ENCODE peak calls at places on chromosomes 6 and 20, in four cellular contexts. V, W, N and R are unnamed samples. For H3K4me1, the result is how much of the 10 kb centered on the place peaks cover.

GRCh38 chr6:108927927-108928326 is 79.7 kb downstream of the ARMC2 start:
- DNase-seq in V (no peak), W (no peak), N (no peak), R (no peak)

GRCh38 chr20:26167499-26167898 is 470.8 kb upstream of the ZNF337 start:
- DNase-seq in V (no peak), W (no peak), N (no peak), R (peak)

GRCh38 chr6:107565165-107565723 is 75.3 kb downstream of the SOBP start:
- DNase-seq in V (no peak), W (no peak), N (no peak), R (no peak)

GRCh38 chr20:44187763-44188709 is 1.0 kb upstream of the JPH2 start:
- DNase-seq in V (no peak), W (no peak), N (peak), R (no peak)

GRCh38 chr20:3705970-3706739 is 6.2 kb downstream of the SIGLEC1 start:
- DNase-seq in V (peak), W (no peak), N (no peak), R (no peak)

GRCh38 chr6:109901976-109902375 is 76.1 kb upstream of the GPR6 start:
- DNase-seq in V (no peak), W (no peak), N (no peak), R (no peak)

GRCh38 chr6:4614637-4615036 is 161.6 kb upstream of the CDYL start:
- DNase-seq in V (no peak), W (no peak), N (no peak), R (no peak)

GRCh38 chr6:151695181-151695580 is 112.3 kb upstream of the ESR1 start:
- DNase-seq in V (no peak), W (peak), N (no peak), R (no peak)

GRCh38 chr6:169439710-169440109 is 186.1 kb upstream of the THBS2 start:
- DNase-seq in V (no peak), W (no peak), N (no peak), R (no peak)

GRCh38 chr6:169931223-169931760 is 179.9 kb downstream of the ERMARD start:
- DNase-seq in V (peak), W (no peak), N (no peak), R (no peak)

GRCh38 chr20:47318596-47319516 is 37.6 kb downstream of the ZMYND8 start:
- DNase-seq in V (peak), W (peak), N (peak), R (peak)

GRCh38 chr6:124714728-124715127 is 247.5 kb upstream of the RNF217 start:
- DNase-seq in V (no peak), W (no peak), N (no peak), R (no peak)

GRCh38 chr20:35398660-35399144 is 13.1 kb downstream of the UQCC1 start:
- DNase-seq in V (no peak), W (no peak), N (no peak), R (no peak)

GRCh38 chr6:26124550-26125014 is 37.4 kb downstream of the HFE start:
- DNase-seq in V (no peak), W (no peak), N (no peak), R (no peak)

GRCh38 chr20:3687655-3688054 is 5.8 kb upstream of the ADAM33 start:
- DNase-seq in V (no peak), W (no peak), N (no peak), R (no peak)

GRCh38 chr20:41476013-41476441 is 109.4 kb upstream of the EMILIN3 start:
- DNase-seq in V (no peak), W (peak), N (no peak), R (no peak)

GRCh38 chr20:58551631-58552030 is 36.4 kb upstream of the APCDD1L start:
- DNase-seq in V (no peak), W (no peak), N (no peak), R (peak)

GRCh38 chr6:134830945-134831344 is 119.0 kb downstream of the ALDH8A1 start:
- DNase-seq in V (no peak), W (no peak), N (no peak), R (no peak)

GRCh38 chr6:99189823-99190721 is 159.4 kb downstream of the FAXC start:
- DNase-seq in V (no peak), W (no peak), N (no peak), R (no peak)

GRCh38 chr6:106255306-106255705 is 70.3 kb downstream of the ATG5 start:
- DNase-seq in V (no peak), W (no peak), N (no peak), R (no peak)

GRCh38 chr6:29908710-29909109 is 33.6 kb upstream of the HLA-A start:
- DNase-seq in V (no peak), W (no peak), N (no peak), R (no peak)

GRCh38 chr6:42777126-42777822 is 4.6 kb upstream of the BICRAL start:
- DNase-seq in V (no peak), W (no peak), N (no peak), R (peak)

GRCh38 chr6:135298455-135298854 is 117.3 kb downstream of the MYB start:
- DNase-seq in V (no peak), W (no peak), N (no peak), R (no peak)

GRCh38 chr20:47258745-47259695 is 97.5 kb downstream of the ZMYND8 start:
- DNase-seq in V (no peak), W (no peak), N (no peak), R (peak)

GRCh38 chr6:108848116-108848868 is at the start of gene ARMC2:
- DNase-seq in V (peak), W (peak), N (peak), R (peak)

GRCh38 chr20:53019464-53019863 is 47.3 kb downstream of the TSHZ2 start:
- DNase-seq in V (no peak), W (no peak), N (no peak), R (no peak)

GRCh38 chr6:111664565-111665039 is 58.9 kb upstream of the TRAF3IP2 start:
- DNase-seq in V (no peak), W (no peak), N (no peak), R (no peak)

GRCh38 chr6:111669326-111669725 is 63.6 kb upstream of the TRAF3IP2 start:
- DNase-seq in V (no peak), W (no peak), N (no peak), R (no peak)

GRCh38 chr6:111667921-111668320 is 62.2 kb upstream of the TRAF3IP2 start:
- DNase-seq in V (no peak), W (no peak), N (no peak), R (no peak)

GRCh38 chr6:111668410-111668809 is 62.7 kb upstream of the TRAF3IP2 start:
- DNase-seq in V (no peak), W (no peak), N (no peak), R (no peak)

DNA sequence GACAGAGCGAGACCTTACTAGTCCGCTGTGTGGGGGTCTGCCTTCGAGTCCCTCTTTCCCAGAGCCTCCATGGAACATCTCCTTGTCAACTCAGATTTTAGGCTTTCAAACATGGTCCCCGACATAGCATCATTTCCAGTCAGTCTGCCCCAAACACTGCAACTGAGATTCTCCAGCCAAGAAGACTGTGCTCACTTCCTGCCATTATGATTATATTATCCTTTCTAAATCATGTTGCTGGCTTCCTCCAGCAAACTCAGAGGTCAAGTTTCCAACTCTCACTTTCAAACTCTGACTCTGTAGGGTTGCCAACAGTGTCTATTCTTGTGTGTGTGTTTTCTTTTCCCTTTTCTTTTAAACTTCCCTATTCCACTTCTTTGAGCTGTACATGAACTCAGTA is 61.1 kb upstream of the TRAF3IP2 start:
- DNase-seq in V (no peak), W (no peak), N (no peak), R (no peak)
- H3K4me1 ChIP-seq in V (under half), W (under half), N (under half), R (under half)

GRCh38 chr6:69887026-69887425 is 20.7 kb downstream of the COL19A1 start:
- DNase-seq in V (no peak), W (no peak), N (no peak), R (no peak)

GRCh38 chr6:69887714-69888345 is 21.5 kb downstream of the COL19A1 start:
- DNase-seq in V (no peak), W (no peak), N (no peak), R (no peak)

GRCh38 chr6:69884231-69884630 is 17.9 kb downstream of the COL19A1 start:
- DNase-seq in V (no peak), W (no peak), N (no peak), R (no peak)

GRCh38 chr6:69883551-69883950 is 17.2 kb downstream of the COL19A1 start:
- DNase-seq in V (no peak), W (no peak), N (no peak), R (no peak)

DNA sequence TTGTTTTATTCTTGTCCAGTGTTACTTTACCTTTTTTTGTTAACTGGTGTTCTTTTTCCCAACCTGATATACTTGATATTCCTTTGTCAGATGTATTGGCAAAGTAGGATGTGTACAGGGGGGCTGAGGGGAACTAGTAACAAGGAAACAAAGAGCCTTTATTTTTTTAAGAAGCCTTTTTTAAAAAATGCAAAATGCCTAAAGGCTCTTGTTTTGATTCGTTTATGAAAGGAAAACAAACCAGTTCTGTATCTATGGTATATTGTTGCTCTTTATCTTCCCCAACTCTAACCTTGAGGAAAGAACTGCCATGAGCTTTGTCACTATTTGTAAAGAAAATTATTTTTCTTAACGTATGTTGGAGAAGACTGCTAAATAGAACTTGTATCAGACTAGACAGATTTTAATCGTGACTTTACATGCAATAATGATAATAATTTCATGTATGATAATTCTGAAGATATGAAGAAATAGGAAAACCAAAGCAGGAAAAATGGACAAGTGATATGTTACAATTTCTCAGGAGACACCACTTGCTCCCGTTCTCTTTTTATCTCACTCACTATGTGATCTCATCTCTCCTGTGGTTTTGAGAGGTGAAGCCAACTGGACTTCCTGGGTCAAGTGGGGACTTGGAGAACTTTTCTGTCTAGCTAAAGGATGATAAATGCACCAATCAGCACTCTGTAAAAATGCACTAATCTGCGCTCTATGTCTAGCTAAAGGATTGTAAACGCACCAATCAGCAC is 22.7 kb downstream of the COL19A1 start:
- DNase-seq in V (no peak), W (no peak), N (no peak), R (no peak)
- H3K4me1 ChIP-seq in V (under half), W (under half), N (under half), R (under half)

GRCh38 chr6:34274129-34274528 is 25.3 kb upstream of the SMIM29 start:
- DNase-seq in V (no peak), W (no peak), N (no peak), R (no peak)
- H3K4me1 ChIP-seq in V (under half), W (under half), N (under half), R (under half)

DNA sequence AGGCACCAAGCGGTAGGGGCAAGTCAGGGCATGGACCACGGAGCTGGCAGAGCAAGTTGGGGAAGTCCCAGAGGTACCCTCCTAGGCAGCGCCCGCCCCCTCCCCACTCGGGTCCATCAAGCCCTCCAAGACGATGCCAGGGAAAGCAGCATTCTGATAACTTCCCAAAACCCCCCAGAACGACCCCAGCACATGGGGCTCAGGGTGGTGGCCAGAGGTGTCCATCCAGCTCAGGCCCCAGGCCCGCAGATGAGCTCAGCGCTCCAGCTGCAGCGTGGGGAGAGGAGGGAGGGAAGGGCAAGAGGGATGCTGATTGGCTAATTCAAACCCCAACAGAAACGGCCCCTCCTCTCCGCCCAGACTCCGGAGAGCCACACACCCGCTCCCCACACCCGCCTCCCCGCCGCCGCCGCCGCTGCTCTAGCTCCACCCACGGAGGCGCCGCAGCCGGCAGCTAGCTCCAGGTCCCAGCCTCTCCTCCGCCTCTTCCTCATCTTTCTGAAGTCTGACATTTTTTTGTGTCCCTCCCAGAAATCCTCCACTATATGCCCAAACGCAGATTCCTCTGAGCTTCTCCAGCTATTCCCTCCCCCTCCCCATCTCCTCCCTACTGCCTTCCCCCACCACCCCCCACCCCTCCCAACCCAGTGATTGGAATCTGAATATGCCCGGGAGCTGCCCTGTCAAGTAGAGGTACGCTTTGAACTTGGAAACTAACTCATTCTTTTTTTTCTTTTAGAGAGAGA is 40.3 kb upstream of the TLDC2 start:
- DNase-seq in V (peak), W (peak), N (peak), R (peak)
- H3K4me1 ChIP-seq in V (half or more), W (under half), N (under half), R (half or more)

GRCh38 chr6:163529605-163530004 is 115.1 kb downstream of the QKI start:
- DNase-seq in V (no peak), W (no peak), N (no peak), R (peak)
- H3K4me1 ChIP-seq in V (half or more), W (under half), N (half or more), R (half or more)

DNA sequence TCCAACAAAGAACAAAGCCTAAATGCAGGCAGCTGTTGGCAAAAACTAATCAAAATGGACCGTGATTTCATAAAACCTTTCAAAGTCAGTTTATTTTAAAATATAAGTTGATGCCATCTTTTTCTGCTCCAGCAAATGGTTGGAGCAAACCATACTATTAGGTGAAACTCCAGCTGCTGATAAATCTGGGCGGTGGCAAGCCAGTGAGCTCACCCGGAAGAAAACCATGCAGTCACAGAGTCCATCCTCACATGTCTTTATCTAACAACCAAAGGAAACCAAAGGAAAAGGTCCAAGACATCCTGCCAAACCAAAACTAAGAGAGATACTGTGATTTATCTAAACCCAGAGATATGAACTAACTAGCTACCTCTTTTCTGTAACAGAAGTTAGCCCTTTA is 72.6 kb downstream of the HIVEP2 start:
- DNase-seq in V (no peak), W (no peak), N (no peak), R (no peak)
- H3K4me1 ChIP-seq in V (half or more), W (under half), N (half or more), R (under half)

DNA sequence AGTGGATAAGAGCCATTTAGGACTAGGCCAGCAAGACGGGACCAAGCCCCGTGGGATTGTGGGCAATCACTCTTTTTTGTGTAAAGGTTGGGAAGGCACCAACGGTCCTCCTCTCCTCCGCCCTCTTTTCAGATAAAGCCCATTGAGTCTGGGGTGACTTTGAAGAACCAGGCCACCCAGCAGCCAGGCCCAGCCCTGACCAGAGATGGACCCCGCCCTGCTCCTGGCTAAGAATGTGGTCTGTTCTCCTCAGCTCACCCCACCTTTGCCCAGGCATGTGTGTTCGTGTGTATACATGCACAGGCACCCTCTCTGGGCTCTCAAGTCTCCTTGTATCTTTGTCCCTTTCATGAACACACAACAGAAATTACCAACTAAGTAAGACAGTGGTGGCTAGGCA is 9.1 kb downstream of the SDC4 start:
- DNase-seq in V (no peak), W (no peak), N (no peak), R (no peak)
- H3K4me1 ChIP-seq in V (half or more), W (under half), N (half or more), R (half or more)